ENCODE peak calls at places on chromosomes 16 and 17, in four cellular contexts. One of them, this sample, is unnamed.

GRCh38 chr16:57480127-57480753 is 6.1 kb downstream of the DOK4 start:
- DNase-seq in HFF-Myc: no peak
- DNase-seq in breast epithelium: peak; percentile 45
- DNase-seq in thoracic aorta: no peak
- DNase-seq in this sample: no peak

GRCh38 chr16:1987198-1987597 is 2.6 kb upstream of the SYNGR3 start:
- DNase-seq in HFF-Myc: no peak
- DNase-seq in breast epithelium: no peak
- DNase-seq in thoracic aorta: no peak
- DNase-seq in this sample: no peak

GRCh38 chr17:38844261-38844757 is 9.2 kb downstream of the RPL23 start:
- DNase-seq in HFF-Myc: no peak
- DNase-seq in breast epithelium: peak; percentile 65
- DNase-seq in thoracic aorta: no peak
- DNase-seq in this sample: no peak

GRCh38 chr16:24497405-24497804 is 42.0 kb upstream of the RBBP6 start:
- DNase-seq in HFF-Myc: no peak
- DNase-seq in breast epithelium: no peak
- DNase-seq in thoracic aorta: no peak
- DNase-seq in this sample: no peak

GRCh38 chr17:41328207-41328606 is 12.7 kb upstream of the KRTAP17-1 start:
- DNase-seq in HFF-Myc: no peak
- DNase-seq in breast epithelium: no peak
- DNase-seq in thoracic aorta: no peak
- DNase-seq in this sample: no peak

GRCh38 chr16:78505544-78506371 is 406.3 kb downstream of the WWOX start:
- DNase-seq in HFF-Myc: no peak
- DNase-seq in breast epithelium: peak; percentile 56
- DNase-seq in thoracic aorta: peak; percentile 15
- DNase-seq in this sample: no peak

GRCh38 chr16:15494231-15494630 is 59.8 kb downstream of the BMERB1 start:
- DNase-seq in HFF-Myc: no peak
- DNase-seq in breast epithelium: no peak
- DNase-seq in thoracic aorta: no peak
- DNase-seq in this sample: no peak

GRCh38 chr16:27458196-27458728 is 56.3 kb downstream of the IL21R start:
- DNase-seq in HFF-Myc: no peak
- DNase-seq in breast epithelium: no peak
- DNase-seq in thoracic aorta: no peak
- DNase-seq in this sample: no peak

GRCh38 chr17:57600092-57600491 is 145.0 kb downstream of the CCDC182 start:
- DNase-seq in HFF-Myc: no peak
- DNase-seq in breast epithelium: no peak
- DNase-seq in thoracic aorta: no peak
- DNase-seq in this sample: no peak

GRCh38 chr17:9217151-9218067 is 196.1 kb downstream of the NTN1 start:
- DNase-seq in HFF-Myc: no peak
- DNase-seq in breast epithelium: no peak
- DNase-seq in thoracic aorta: no peak
- DNase-seq in this sample: no peak

GRCh38 chr16:25177831-25178688 is 38.7 kb upstream of the AQP8 start:
- DNase-seq in HFF-Myc: no peak
- DNase-seq in breast epithelium: no peak
- DNase-seq in thoracic aorta: no peak
- DNase-seq in this sample: peak; percentile 13

DNA sequence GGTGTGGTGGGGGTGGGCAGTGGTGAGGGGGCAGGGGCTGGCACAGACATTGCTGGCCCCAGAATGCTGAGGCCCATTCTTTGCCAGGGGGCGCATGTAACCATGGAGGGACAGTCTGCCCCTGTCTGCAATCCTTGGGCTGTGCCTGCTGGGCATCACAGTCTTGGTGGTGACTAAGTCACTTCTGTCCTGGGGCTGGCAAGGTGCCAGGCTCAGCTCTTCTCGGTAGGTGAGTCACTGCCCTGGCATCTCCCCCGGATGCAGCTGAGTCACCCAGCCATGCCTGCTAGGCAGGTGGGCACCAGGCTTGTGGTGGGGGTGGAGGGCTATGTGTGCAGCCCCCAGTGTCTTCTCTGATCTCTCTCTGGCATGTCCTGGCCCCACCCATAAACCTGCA is 5.6 kb downstream of the RARA start:
- DNase-seq in HFF-Myc: peak; percentile 80
- DNase-seq in breast epithelium: peak; percentile 98
- DNase-seq in thoracic aorta: peak; percentile 97
- DNase-seq in this sample: peak; percentile 12
- TF ChIP-seq CTCF in HFF-Myc: no peak
- TF ChIP-seq CTCF in breast epithelium: no peak
- TF ChIP-seq CTCF in thoracic aorta: no peak
- TF ChIP-seq CTCF in this sample: no peak

GRCh38 chr16:6903671-6904070 is 429.0 kb upstream of the RBFOX1 start:
- DNase-seq in HFF-Myc: no peak
- DNase-seq in breast epithelium: no peak
- DNase-seq in thoracic aorta: no peak
- DNase-seq in this sample: no peak

GRCh38 chr16:6905601-6906000 is 427.0 kb upstream of the RBFOX1 start:
- DNase-seq in HFF-Myc: no peak
- DNase-seq in breast epithelium: no peak
- DNase-seq in thoracic aorta: no peak
- DNase-seq in this sample: no peak
- TF ChIP-seq CTCF in HFF-Myc: no peak
- TF ChIP-seq CTCF in breast epithelium: no peak
- TF ChIP-seq CTCF in thoracic aorta: no peak
- TF ChIP-seq CTCF in this sample: no peak

GRCh38 chr16:84746875-84747274 is 47.1 kb downstream of the USP10 start:
- DNase-seq in HFF-Myc: no peak
- DNase-seq in breast epithelium: peak; percentile 78
- DNase-seq in thoracic aorta: no peak
- DNase-seq in this sample: no peak
- TF ChIP-seq CTCF in HFF-Myc: peak; percentile 39
- TF ChIP-seq CTCF in breast epithelium: peak; percentile 33
- TF ChIP-seq CTCF in thoracic aorta: peak; percentile 7
- TF ChIP-seq CTCF in this sample: peak; percentile 55

GRCh38 chr17:81537856-81538555 is 9.8 kb downstream of the FSCN2 start:
- DNase-seq in HFF-Myc: no peak
- DNase-seq in breast epithelium: no peak
- DNase-seq in thoracic aorta: no peak
- DNase-seq in this sample: peak; percentile 54
- TF ChIP-seq CTCF in HFF-Myc: no peak
- TF ChIP-seq CTCF in breast epithelium: no peak
- TF ChIP-seq CTCF in thoracic aorta: no peak
- TF ChIP-seq CTCF in this sample: no peak

GRCh38 chr17:32608267-32608666 is 121.5 kb downstream of the CDK5R1 start:
- DNase-seq in HFF-Myc: no peak
- DNase-seq in breast epithelium: no peak
- DNase-seq in thoracic aorta: no peak
- DNase-seq in this sample: no peak

GRCh38 chr17:32610027-32610650 is 123.3 kb downstream of the CDK5R1 start:
- DNase-seq in HFF-Myc: no peak
- DNase-seq in breast epithelium: no peak
- DNase-seq in thoracic aorta: no peak
- DNase-seq in this sample: no peak

GRCh38 chr17:32604966-32605365 is 118.2 kb downstream of the CDK5R1 start:
- DNase-seq in HFF-Myc: no peak
- DNase-seq in breast epithelium: no peak
- DNase-seq in thoracic aorta: no peak
- DNase-seq in this sample: no peak

GRCh38 chr17:32609085-32609484 is 122.3 kb downstream of the CDK5R1 start:
- DNase-seq in HFF-Myc: no peak
- DNase-seq in breast epithelium: peak; percentile 56
- DNase-seq in thoracic aorta: no peak
- DNase-seq in this sample: no peak

GRCh38 chr17:32610943-32611342 is 124.2 kb downstream of the CDK5R1 start:
- DNase-seq in HFF-Myc: no peak
- DNase-seq in breast epithelium: no peak
- DNase-seq in thoracic aorta: no peak
- DNase-seq in this sample: no peak
- TF ChIP-seq CTCF in HFF-Myc: no peak
- TF ChIP-seq CTCF in breast epithelium: no peak
- TF ChIP-seq CTCF in thoracic aorta: no peak
- TF ChIP-seq CTCF in this sample: no peak

DNA sequence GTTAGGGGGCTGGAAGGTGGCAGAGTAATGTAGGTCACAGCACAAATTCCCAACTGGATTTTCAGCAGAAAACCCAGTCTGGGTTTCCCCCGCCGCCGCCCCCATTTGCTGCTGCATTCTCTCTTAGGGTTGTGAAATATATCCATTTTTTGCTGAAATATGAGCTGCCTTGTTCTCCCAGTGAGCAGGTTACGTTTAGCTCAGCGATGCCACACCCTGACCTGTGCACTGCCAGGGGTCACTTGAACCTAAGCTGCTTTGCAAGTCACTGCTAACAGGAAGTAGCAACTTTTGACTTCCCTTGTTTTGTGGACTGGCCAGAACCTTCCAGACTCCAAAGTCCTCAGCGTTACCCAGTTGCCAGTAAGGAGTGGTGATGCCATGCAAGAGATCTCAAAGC is 274.1 kb downstream of the CPPED1 start:
- DNase-seq in HFF-Myc: no peak
- DNase-seq in breast epithelium: no peak
- DNase-seq in thoracic aorta: no peak
- DNase-seq in this sample: no peak
- TF ChIP-seq CTCF in HFF-Myc: no peak
- TF ChIP-seq CTCF in breast epithelium: no peak
- TF ChIP-seq CTCF in thoracic aorta: no peak
- TF ChIP-seq CTCF in this sample: no peak

GRCh38 chr17:75086496-75087181 is 1.1 kb upstream of the SLC16A5 start:
- DNase-seq in HFF-Myc: no peak
- DNase-seq in breast epithelium: no peak
- DNase-seq in thoracic aorta: no peak
- DNase-seq in this sample: no peak
- TF ChIP-seq CTCF in HFF-Myc: no peak
- TF ChIP-seq CTCF in breast epithelium: no peak
- TF ChIP-seq CTCF in thoracic aorta: no peak
- TF ChIP-seq CTCF in this sample: no peak

GRCh38 chr17:33712120-33712519 is 419.0 kb upstream of the ASIC2 start:
- DNase-seq in HFF-Myc: no peak
- DNase-seq in breast epithelium: no peak
- DNase-seq in thoracic aorta: no peak
- DNase-seq in this sample: no peak
- TF ChIP-seq CTCF in HFF-Myc: no peak
- TF ChIP-seq CTCF in breast epithelium: no peak
- TF ChIP-seq CTCF in thoracic aorta: no peak
- TF ChIP-seq CTCF in this sample: no peak

GRCh38 chr17:7931709-7932482 is at the start of the genes CNTROB and TRAPPC1:
- DNase-seq in HFF-Myc: peak; percentile 93
- DNase-seq in breast epithelium: peak; percentile 99
- DNase-seq in thoracic aorta: peak; percentile 99
- DNase-seq in this sample: peak; percentile 99

GRCh38 chr17:7932483-7932891 is 481 bp downstream of the CNTROB start:
- DNase-seq in HFF-Myc: peak; percentile 9
- DNase-seq in breast epithelium: no peak
- DNase-seq in thoracic aorta: no peak
- DNase-seq in this sample: no peak

GRCh38 chr17:7935859-7936258 is 3.9 kb downstream of the CNTROB start:
- DNase-seq in HFF-Myc: no peak
- DNase-seq in breast epithelium: no peak
- DNase-seq in thoracic aorta: no peak
- DNase-seq in this sample: no peak

GRCh38 chr17:7930841-7931631 is 710 bp downstream of the TRAPPC1 start:
- DNase-seq in HFF-Myc: no peak
- DNase-seq in breast epithelium: no peak
- DNase-seq in thoracic aorta: no peak
- DNase-seq in this sample: no peak

GRCh38 chr17:7932949-7933348 is 943 bp downstream of the CNTROB start:
- DNase-seq in HFF-Myc: peak; percentile 32
- DNase-seq in breast epithelium: peak; percentile 56
- DNase-seq in thoracic aorta: no peak
- DNase-seq in this sample: no peak
- TF ChIP-seq CTCF in HFF-Myc: peak; percentile 23
- TF ChIP-seq CTCF in breast epithelium: peak; percentile 20
- TF ChIP-seq CTCF in thoracic aorta: no peak
- TF ChIP-seq CTCF in this sample: no peak

GRCh38 chr17:4533522-4534502 is 21.4 kb downstream of the MYBBP1A start:
- DNase-seq in HFF-Myc: no peak
- DNase-seq in breast epithelium: no peak
- DNase-seq in thoracic aorta: no peak
- DNase-seq in this sample: no peak
- TF ChIP-seq CTCF in HFF-Myc: no peak
- TF ChIP-seq CTCF in breast epithelium: no peak
- TF ChIP-seq CTCF in thoracic aorta: no peak
- TF ChIP-seq CTCF in this sample: no peak